ENCODE peak calls at places on chromosomes 5 and 9, in six cellular contexts. A is IMR-90; J is CD8-positive, alpha-beta T cell; Z is CD4-positive, alpha-beta T cell; P is Peyer's patch; V is heart right ventricle. Y is an unnamed sample.

GRCh38 chr5:148697177-148697820 is 43.0 kb upstream of the HTR4 start:
- DNase-seq in A (peak), J (no peak), Z (no peak), P (no peak), V (no peak), Y (no peak)

GRCh38 chr5:8396756-8397155 is 527.8 kb downstream of the MTRR start:
- DNase-seq in A (peak), J (no peak), Z (no peak), P (no peak), V (no peak), Y (no peak)

GRCh38 chr5:16522096-16522495 is 56.5 kb upstream of the ZNF622 start:
- DNase-seq in A (no peak), J (no peak), Z (no peak), P (no peak), V (no peak), Y (no peak)

GRCh38 chr9:135137398-135137832 is 49.9 kb downstream of the OLFM1 start:
- DNase-seq in A (no peak), J (no peak), Z (no peak), P (no peak), V (no peak), Y (no peak)

GRCh38 chr9:113682297-113682771 is 193.8 kb upstream of the ZNF618 start:
- DNase-seq in A (peak), J (peak), Z (peak), P (peak), V (peak), Y (peak)

GRCh38 chr9:137589441-137590122 is 730 bp downstream of the ZMYND19 start:
- DNase-seq in A (no peak), J (no peak), Z (no peak), P (no peak), V (no peak), Y (no peak)

GRCh38 chr5:43106290-43106638 is 14.4 kb upstream of the ZNF131 start:
- DNase-seq in A (no peak), J (no peak), Z (no peak), P (no peak), V (no peak), Y (no peak)

GRCh38 chr5:146675700-146676099 is 159.7 kb upstream of the GPR151 start:
- DNase-seq in A (no peak), J (no peak), Z (no peak), P (no peak), V (no peak), Y (no peak)

GRCh38 chr5:23466401-23466886 is 41.0 kb upstream of the PRDM9 start:
- DNase-seq in A (no peak), J (no peak), Z (no peak), P (no peak), V (no peak), Y (no peak)

GRCh38 chr5:77431286-77431685 is 60.8 kb downstream of the WDR41 start:
- DNase-seq in A (peak), J (no peak), Z (no peak), P (no peak), V (no peak), Y (no peak)

GRCh38 chr5:37740331-37741066 is 99.3 kb downstream of the GDNF start:
- DNase-seq in A (peak), J (no peak), Z (no peak), P (no peak), V (no peak), Y (no peak)

GRCh38 chr9:106228861-106229260 is 534.5 kb downstream of the TMEM38B start:
- DNase-seq in A (no peak), J (no peak), Z (no peak), P (no peak), V (peak), Y (no peak)

GRCh38 chr5:22505891-22506290 is 347.3 kb downstream of the CDH12 start:
- DNase-seq in A (no peak), J (no peak), Z (no peak), P (no peak), V (no peak), Y (no peak)

GRCh38 chr5:158877706-158878105 is 222.0 kb downstream of the EBF1 start:
- DNase-seq in A (no peak), J (no peak), Z (no peak), P (no peak), V (no peak), Y (no peak)

GRCh38 chr9:134965421-134965820 is 47.7 kb upstream of the FCN1 start:
- DNase-seq in A (no peak), J (no peak), Z (no peak), P (no peak), V (no peak), Y (no peak)

GRCh38 chr9:36345103-36345846 is 54.8 kb downstream of the RNF38 start:
- DNase-seq in A (no peak), J (no peak), Z (no peak), P (no peak), V (no peak), Y (no peak)

GRCh38 chr9:28332648-28333047 is 759.4 kb upstream of the C9orf72 start:
- DNase-seq in A (no peak), J (no peak), Z (no peak), P (no peak), V (no peak), Y (no peak)

GRCh38 chr5:14417792-14418765 is 163.5 kb upstream of the OTULINL start:
- DNase-seq in A (peak), J (no peak), Z (no peak), P (no peak), V (no peak), Y (no peak)

GRCh38 chr5:56480305-56481146 is 247.4 kb upstream of the ANKRD55 start:
- DNase-seq in A (peak), J (peak), Z (peak), P (peak), V (peak), Y (no peak)

GRCh38 chr9:87077986-87078385 is 130.7 kb upstream of the GAS1 start:
- DNase-seq in A (no peak), J (no peak), Z (no peak), P (no peak), V (no peak), Y (no peak)

GRCh38 chr9:88300556-88300955 is 87.7 kb upstream of the SPIN1 start:
- DNase-seq in A (no peak), J (no peak), Z (no peak), P (no peak), V (no peak), Y (no peak)

GRCh38 chr5:17219006-17219422 is 1.6 kb downstream of the BASP1 start:
- DNase-seq in A (no peak), J (no peak), Z (no peak), P (peak), V (no peak), Y (no peak)

GRCh38 chr5:31407921-31408714 is 123.8 kb downstream of the DROSHA start:
- DNase-seq in A (peak), J (no peak), Z (no peak), P (no peak), V (no peak), Y (no peak)

GRCh38 chr9:83130541-83130940 is 67.6 kb upstream of the RASEF start:
- DNase-seq in A (no peak), J (no peak), Z (no peak), P (no peak), V (no peak), Y (no peak)

GRCh38 chr9:113178087-113178486 is 27.3 kb downstream of the SLC31A2 start:
- DNase-seq in A (peak), J (no peak), Z (no peak), P (no peak), V (no peak), Y (no peak)

GRCh38 chr5:168239325-168239724 is 52.1 kb upstream of the WWC1 start:
- DNase-seq in A (no peak), J (no peak), Z (no peak), P (no peak), V (no peak), Y (no peak)

GRCh38 chr5:12901696-12902095 is 997.5 kb upstream of the CTNND2 start:
- DNase-seq in A (no peak), J (no peak), Z (no peak), P (no peak), V (no peak), Y (no peak)

GRCh38 chr5:66230551-66230950 is 86.5 kb downstream of the SREK1 start:
- DNase-seq in A (no peak), J (no peak), Z (no peak), P (no peak), V (no peak), Y (no peak)

DNA sequence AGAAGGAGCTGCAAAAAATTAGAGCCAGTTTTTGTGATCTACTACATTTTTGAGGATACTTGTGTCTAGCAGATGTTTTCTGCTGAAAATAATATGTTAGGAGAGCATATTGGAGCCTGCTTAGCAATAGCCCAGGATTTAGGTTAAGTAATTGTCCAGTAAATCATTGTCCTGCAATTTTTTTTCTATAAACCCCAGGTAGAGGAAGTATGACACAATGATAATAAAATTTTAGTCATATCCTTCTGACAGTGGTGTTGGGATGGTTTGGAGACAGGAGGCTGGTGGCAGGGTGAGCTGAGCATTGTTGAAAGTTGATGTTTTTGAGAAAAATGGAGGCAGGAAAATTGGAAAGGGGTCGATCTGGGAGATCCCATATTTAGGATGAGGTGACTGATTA is 3.5 kb downstream of the SNCAIP start:
- DNase-seq in A (no peak), J (no peak), Z (no peak), P (no peak), V (no peak), Y (no peak)
- TF ChIP-seq CTCF in A (no peak), J (no peak), Z (no peak), P (no peak), V (no peak), Y (no peak)

DNA sequence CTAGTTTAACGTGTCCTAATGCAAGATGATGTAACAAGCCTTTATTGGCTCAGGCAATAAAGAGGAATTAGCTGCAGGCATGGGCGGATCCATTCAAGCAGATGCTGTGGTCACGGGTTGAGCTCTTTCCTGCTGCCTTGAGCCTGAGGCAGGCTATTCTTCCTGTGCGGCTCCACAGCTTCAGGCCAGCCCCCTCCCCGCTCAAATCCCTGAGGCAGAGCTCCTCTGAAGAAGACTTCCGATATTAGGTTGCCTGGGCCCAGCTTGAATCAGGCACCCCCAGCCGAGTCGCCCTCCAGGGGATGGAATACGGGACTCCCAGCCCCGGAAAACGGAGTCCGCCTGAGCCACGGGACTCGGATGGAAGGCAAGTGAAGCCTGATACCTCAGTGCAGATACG is 95.0 kb upstream of the RUFY1 start:
- DNase-seq in A (no peak), J (no peak), Z (no peak), P (no peak), V (no peak), Y (no peak)
- TF ChIP-seq CTCF in A (no peak), J (no peak), Z (no peak), P (no peak), V (no peak), Y (no peak)

GRCh38 chr5:151597749-151598148 is 6.6 kb upstream of the FAT2 start:
- DNase-seq in A (no peak), J (no peak), Z (no peak), P (no peak), V (no peak), Y (no peak)

GRCh38 chr5:151600069-151600665 is 9.0 kb upstream of the FAT2 start:
- DNase-seq in A (no peak), J (no peak), Z (no peak), P (no peak), V (no peak), Y (no peak)

GRCh38 chr5:151596839-151597539 is 5.9 kb upstream of the FAT2 start:
- DNase-seq in A (no peak), J (no peak), Z (no peak), P (no peak), V (peak), Y (no peak)

GRCh38 chr5:151598556-151598955 is 7.4 kb upstream of the FAT2 start:
- DNase-seq in A (no peak), J (no peak), Z (no peak), P (no peak), V (no peak), Y (no peak)

GRCh38 chr5:151598984-151599383 is 7.9 kb upstream of the FAT2 start:
- DNase-seq in A (no peak), J (no peak), Z (no peak), P (no peak), V (no peak), Y (no peak)
- TF ChIP-seq CTCF in A (no peak), J (no peak), Z (no peak), P (no peak), V (no peak), Y (no peak)

GRCh38 chr9:101387871-101388506 is 3.2 kb upstream of the BAAT start:
- DNase-seq in A (peak), J (no peak), Z (no peak), P (no peak), V (no peak), Y (no peak)
- TF ChIP-seq CTCF in A (peak), J (peak), Z (peak), P (peak), V (peak), Y (peak)

GRCh38 chr5:26003966-26004365 is 1034.4 kb downstream of the CDH9 start:
- DNase-seq in A (no peak), J (no peak), Z (no peak), P (no peak), V (no peak), Y (no peak)

GRCh38 chr5:26012078-26012477 is 1026.3 kb downstream of the CDH9 start:
- DNase-seq in A (no peak), J (no peak), Z (no peak), P (no peak), V (no peak), Y (no peak)

GRCh38 chr5:26009742-26010141 is 1028.6 kb downstream of the CDH9 start:
- DNase-seq in A (no peak), J (no peak), Z (no peak), P (no peak), V (no peak), Y (no peak)
- TF ChIP-seq CTCF in A (no peak), J (no peak), Z (no peak), P (no peak), V (no peak), Y (no peak)

GRCh38 chr5:91311168-91311696 is 71.9 kb downstream of the ARRDC3 start:
- DNase-seq in A (no peak), J (peak), Z (no peak), P (no peak), V (no peak), Y (peak)

GRCh38 chr5:91306497-91306896 is 76.6 kb downstream of the ARRDC3 start:
- DNase-seq in A (peak), J (no peak), Z (no peak), P (no peak), V (no peak), Y (no peak)

GRCh38 chr5:91312698-91313097 is 70.4 kb downstream of the ARRDC3 start:
- DNase-seq in A (no peak), J (no peak), Z (no peak), P (no peak), V (no peak), Y (no peak)

GRCh38 chr5:91307023-91307422 is 76.1 kb downstream of the ARRDC3 start:
- DNase-seq in A (peak), J (no peak), Z (no peak), P (no peak), V (peak), Y (no peak)

DNA sequence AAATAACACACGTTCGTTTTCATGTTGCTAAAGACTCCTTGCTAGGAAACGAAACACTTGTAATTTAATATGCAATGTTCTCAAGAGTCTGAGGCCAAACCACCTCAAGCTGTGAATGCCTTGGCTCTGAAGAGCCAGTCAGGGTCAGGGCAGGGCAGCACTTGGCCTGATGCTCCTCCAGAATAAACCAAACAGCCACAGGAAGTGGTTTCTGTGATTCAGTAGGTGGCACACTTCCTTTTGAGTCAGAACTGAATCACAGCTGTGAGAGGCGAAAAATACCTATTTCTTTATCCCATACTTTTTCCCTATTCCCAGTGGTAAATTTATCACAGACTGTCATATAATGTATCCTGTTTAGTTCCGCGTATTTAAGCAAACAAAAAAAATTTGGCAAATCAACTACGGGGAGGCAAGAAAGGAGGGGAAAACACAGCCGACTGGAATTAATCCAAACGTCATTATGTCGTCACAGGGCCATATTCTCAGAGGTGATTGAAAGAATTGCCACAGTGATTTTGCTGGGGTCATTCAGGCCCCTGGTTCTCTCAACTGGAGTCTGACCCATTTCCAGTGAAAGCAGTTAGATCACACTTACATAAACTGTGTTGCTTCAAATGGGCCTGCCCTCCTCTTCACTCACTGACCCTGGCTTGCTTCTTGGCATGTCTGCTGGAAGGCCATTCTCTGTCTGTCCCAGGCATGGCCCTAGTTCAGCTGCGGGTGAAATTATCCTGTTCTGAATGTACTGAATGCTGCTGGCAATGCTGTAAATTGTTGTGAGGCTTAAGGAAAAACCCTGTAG is 71.2 kb downstream of the ARRDC3 start:
- DNase-seq in A (peak), J (peak), Z (peak), P (peak), V (peak), Y (peak)
- TF ChIP-seq CTCF in A (no peak), J (no peak), Z (no peak), P (no peak), V (peak), Y (no peak)

Y was measured in natural killer cell.